ENCODE peak calls at places on chromosomes 11 and 22, in ten cellular contexts. One of them, this sample, is unnamed.

GRCh38 chr11:125871391-125872137 is 15.9 kb upstream of the HYLS1 start:
- DNase-seq in memory B cell: no peak
- DNase-seq in PC-3: peak; percentile 48
- DNase-seq in AG20443: peak; percentile 56
- DNase-seq in CD4-positive, CD25-positive, alpha-beta regulatory T cell: peak; percentile 50
- DNase-seq in NCI-H460: peak; percentile 30
- DNase-seq in NCI-H526: peak; percentile 97
- DNase-seq in iPS-NIHi11: peak; percentile 67
- DNase-seq in fibroblast of villous mesenchyme: peak; percentile 36
- DNase-seq in mucosa of descending colon: no peak
- DNase-seq in this sample: no peak

GRCh38 chr11:69099193-69099592 is 50.5 kb downstream of the TPCN2 start:
- DNase-seq in memory B cell: no peak
- DNase-seq in NCI-H460: no peak
- DNase-seq in mucosa of descending colon: peak; percentile 59
- DNase-seq in PC-3: peak; percentile 41
- DNase-seq in CD4-positive, CD25-positive, alpha-beta regulatory T cell: no peak
- DNase-seq in AG20443: no peak
- DNase-seq in NCI-H526: no peak
- DNase-seq in iPS-NIHi11: no peak
- DNase-seq in fibroblast of villous mesenchyme: no peak
- DNase-seq in this sample: no peak

GRCh38 chr11:109914038-109914437 is 179.2 kb upstream of the ZC3H12C start:
- DNase-seq in CD4-positive, CD25-positive, alpha-beta regulatory T cell: no peak
- DNase-seq in mucosa of descending colon: no peak
- DNase-seq in NCI-H460: no peak
- DNase-seq in iPS-NIHi11: peak; percentile 29
- DNase-seq in fibroblast of villous mesenchyme: no peak
- DNase-seq in NCI-H526: peak; percentile 55
- DNase-seq in memory B cell: no peak
- DNase-seq in AG20443: no peak
- DNase-seq in PC-3: peak; percentile 84
- DNase-seq in this sample: no peak

GRCh38 chr11:130555251-130555841 is 106.9 kb downstream of the ADAMTS15 start:
- DNase-seq in AG20443: peak; percentile 72
- DNase-seq in NCI-H526: no peak
- DNase-seq in fibroblast of villous mesenchyme: peak; percentile 27
- DNase-seq in memory B cell: no peak
- DNase-seq in PC-3: no peak
- DNase-seq in iPS-NIHi11: no peak
- DNase-seq in mucosa of descending colon: no peak
- DNase-seq in NCI-H460: no peak
- DNase-seq in CD4-positive, CD25-positive, alpha-beta regulatory T cell: no peak
- DNase-seq in this sample: no peak

GRCh38 chr11:21810650-21811049 is 382.2 kb upstream of the ANO5 start:
- DNase-seq in mucosa of descending colon: no peak
- DNase-seq in AG20443: no peak
- DNase-seq in fibroblast of villous mesenchyme: no peak
- DNase-seq in memory B cell: no peak
- DNase-seq in PC-3: peak; percentile 29
- DNase-seq in NCI-H460: no peak
- DNase-seq in iPS-NIHi11: no peak
- DNase-seq in CD4-positive, CD25-positive, alpha-beta regulatory T cell: no peak
- DNase-seq in NCI-H526: no peak
- DNase-seq in this sample: no peak

GRCh38 chr11:68321293-68322030 is 9.1 kb downstream of the LRP5 start:
- DNase-seq in AG20443: no peak
- DNase-seq in CD4-positive, CD25-positive, alpha-beta regulatory T cell: no peak
- DNase-seq in fibroblast of villous mesenchyme: no peak
- DNase-seq in NCI-H526: peak; percentile 45
- DNase-seq in NCI-H460: no peak
- DNase-seq in PC-3: no peak
- DNase-seq in memory B cell: no peak
- DNase-seq in mucosa of descending colon: no peak
- DNase-seq in iPS-NIHi11: no peak
- DNase-seq in this sample: no peak

GRCh38 chr22:37896181-37896592 is 9.9 kb upstream of the MICALL1 start:
- DNase-seq in memory B cell: no peak
- DNase-seq in fibroblast of villous mesenchyme: peak; percentile 73
- DNase-seq in PC-3: peak; percentile 88
- DNase-seq in NCI-H526: no peak
- DNase-seq in iPS-NIHi11: peak; percentile 7
- DNase-seq in CD4-positive, CD25-positive, alpha-beta regulatory T cell: peak; percentile 88
- DNase-seq in AG20443: no peak
- DNase-seq in mucosa of descending colon: no peak
- DNase-seq in NCI-H460: no peak
- DNase-seq in this sample: no peak

GRCh38 chr11:96021901-96022650 is 98.2 kb upstream of the MTMR2 start:
- DNase-seq in memory B cell: no peak
- DNase-seq in NCI-H460: no peak
- DNase-seq in fibroblast of villous mesenchyme: no peak
- DNase-seq in PC-3: no peak
- DNase-seq in iPS-NIHi11: no peak
- DNase-seq in CD4-positive, CD25-positive, alpha-beta regulatory T cell: no peak
- DNase-seq in mucosa of descending colon: no peak
- DNase-seq in NCI-H526: no peak
- DNase-seq in AG20443: no peak
- DNase-seq in this sample: no peak

GRCh38 chr22:46047841-46048595 is 71.1 kb upstream of the WNT7B start:
- DNase-seq in CD4-positive, CD25-positive, alpha-beta regulatory T cell: no peak
- DNase-seq in AG20443: peak; percentile 70
- DNase-seq in memory B cell: no peak
- DNase-seq in NCI-H460: no peak
- DNase-seq in iPS-NIHi11: no peak
- DNase-seq in fibroblast of villous mesenchyme: no peak
- DNase-seq in NCI-H526: no peak
- DNase-seq in mucosa of descending colon: peak; percentile 27
- DNase-seq in PC-3: no peak
- DNase-seq in this sample: peak; percentile 72

GRCh38 chr22:24432059-24432853 is 4.9 kb downstream of the ADORA2A start:
- DNase-seq in iPS-NIHi11: no peak
- DNase-seq in PC-3: no peak
- DNase-seq in AG20443: peak; percentile 63
- DNase-seq in NCI-H526: no peak
- DNase-seq in memory B cell: no peak
- DNase-seq in mucosa of descending colon: peak; percentile 75
- DNase-seq in NCI-H460: no peak
- DNase-seq in CD4-positive, CD25-positive, alpha-beta regulatory T cell: no peak
- DNase-seq in fibroblast of villous mesenchyme: peak; percentile 38
- DNase-seq in this sample: peak; percentile 87

GRCh38 chr11:85182437-85183109 is 444.6 kb downstream of the DLG2 start:
- DNase-seq in AG20443: peak; percentile 13
- DNase-seq in NCI-H460: peak; percentile 1
- DNase-seq in NCI-H526: peak; percentile 44
- DNase-seq in PC-3: peak; percentile 75
- DNase-seq in memory B cell: no peak
- DNase-seq in mucosa of descending colon: no peak
- DNase-seq in fibroblast of villous mesenchyme: no peak
- DNase-seq in iPS-NIHi11: peak; percentile 53
- DNase-seq in CD4-positive, CD25-positive, alpha-beta regulatory T cell: no peak
- DNase-seq in this sample: no peak

GRCh38 chr11:65487467-65488272 is 11.2 kb upstream of the MALAT1 start:
- DNase-seq in PC-3: peak; percentile 94
- DNase-seq in NCI-H526: peak; percentile 99
- DNase-seq in AG20443: peak; percentile 93
- DNase-seq in iPS-NIHi11: peak; percentile 94
- DNase-seq in NCI-H460: peak; percentile 96
- DNase-seq in memory B cell: no peak
- DNase-seq in mucosa of descending colon: peak; percentile 88
- DNase-seq in CD4-positive, CD25-positive, alpha-beta regulatory T cell: no peak
- DNase-seq in fibroblast of villous mesenchyme: peak; percentile 100
- DNase-seq in this sample: peak; percentile 100

GRCh38 chr11:57761301-57762234 is at the start of gene CTNND1:
- DNase-seq in PC-3: peak; percentile 98
- DNase-seq in iPS-NIHi11: peak; percentile 98
- DNase-seq in AG20443: peak; percentile 96
- DNase-seq in memory B cell: no peak
- DNase-seq in fibroblast of villous mesenchyme: peak; percentile 98
- DNase-seq in NCI-H460: peak; percentile 92
- DNase-seq in CD4-positive, CD25-positive, alpha-beta regulatory T cell: no peak
- DNase-seq in mucosa of descending colon: peak; percentile 84
- DNase-seq in NCI-H526: peak; percentile 97
- DNase-seq in this sample: peak; percentile 97

GRCh38 chr11:64865286-64866172 is 12.9 kb downstream of the EHD1 start:
- DNase-seq in mucosa of descending colon: no peak
- DNase-seq in fibroblast of villous mesenchyme: peak; percentile 93
- DNase-seq in AG20443: no peak
- DNase-seq in PC-3: peak; percentile 46
- DNase-seq in iPS-NIHi11: no peak
- DNase-seq in CD4-positive, CD25-positive, alpha-beta regulatory T cell: no peak
- DNase-seq in NCI-H526: peak; percentile 46
- DNase-seq in memory B cell: no peak
- DNase-seq in NCI-H460: no peak
- DNase-seq in this sample: no peak

GRCh38 chr11:44566952-44567875 is 1.8 kb downstream of the CD82 start:
- DNase-seq in PC-3: no peak
- DNase-seq in fibroblast of villous mesenchyme: no peak
- DNase-seq in CD4-positive, CD25-positive, alpha-beta regulatory T cell: peak; percentile 69
- DNase-seq in mucosa of descending colon: no peak
- DNase-seq in iPS-NIHi11: no peak
- DNase-seq in NCI-H526: no peak
- DNase-seq in AG20443: no peak
- DNase-seq in memory B cell: no peak
- DNase-seq in NCI-H460: no peak
- DNase-seq in this sample: peak; percentile 51

GRCh38 chr11:57566035-57566504 is 1.4 kb downstream of the UBE2L6 start:
- DNase-seq in NCI-H460: no peak
- DNase-seq in memory B cell: peak; percentile 16
- DNase-seq in CD4-positive, CD25-positive, alpha-beta regulatory T cell: peak; percentile 79
- DNase-seq in fibroblast of villous mesenchyme: peak; percentile 84
- DNase-seq in AG20443: peak; percentile 56
- DNase-seq in mucosa of descending colon: peak; percentile 30
- DNase-seq in iPS-NIHi11: no peak
- DNase-seq in NCI-H526: no peak
- DNase-seq in PC-3: peak; percentile 41
- DNase-seq in this sample: no peak

GRCh38 chr22:45731798-45732495 is 60.3 kb downstream of the ATXN10 start:
- DNase-seq in iPS-NIHi11: peak; percentile 26
- DNase-seq in AG20443: no peak
- DNase-seq in fibroblast of villous mesenchyme: peak; percentile 55
- DNase-seq in NCI-H460: no peak
- DNase-seq in mucosa of descending colon: no peak
- DNase-seq in memory B cell: no peak
- DNase-seq in PC-3: peak; percentile 15
- DNase-seq in NCI-H526: no peak
- DNase-seq in CD4-positive, CD25-positive, alpha-beta regulatory T cell: no peak
- DNase-seq in this sample: no peak

GRCh38 chr11:41309111-41309522 is 150.3 kb downstream of the LRRC4C start:
- DNase-seq in mucosa of descending colon: no peak
- DNase-seq in iPS-NIHi11: no peak
- DNase-seq in NCI-H526: no peak
- DNase-seq in AG20443: no peak
- DNase-seq in memory B cell: no peak
- DNase-seq in PC-3: no peak
- DNase-seq in fibroblast of villous mesenchyme: no peak
- DNase-seq in CD4-positive, CD25-positive, alpha-beta regulatory T cell: no peak
- DNase-seq in NCI-H460: no peak
- DNase-seq in this sample: no peak

GRCh38 chr11:71371674-71372069 is 76.5 kb downstream of the DHCR7 start:
- DNase-seq in PC-3: no peak
- DNase-seq in NCI-H526: no peak
- DNase-seq in NCI-H460: no peak
- DNase-seq in iPS-NIHi11: no peak
- DNase-seq in CD4-positive, CD25-positive, alpha-beta regulatory T cell: no peak
- DNase-seq in memory B cell: no peak
- DNase-seq in mucosa of descending colon: no peak
- DNase-seq in fibroblast of villous mesenchyme: no peak
- DNase-seq in AG20443: no peak
- DNase-seq in this sample: no peak

GRCh38 chr11:61742391-61742790 is 10.0 kb upstream of the MYRF start:
- DNase-seq in AG20443: no peak
- DNase-seq in fibroblast of villous mesenchyme: no peak
- DNase-seq in mucosa of descending colon: peak; percentile 50
- DNase-seq in PC-3: peak; percentile 43
- DNase-seq in memory B cell: no peak
- DNase-seq in CD4-positive, CD25-positive, alpha-beta regulatory T cell: no peak
- DNase-seq in iPS-NIHi11: no peak
- DNase-seq in NCI-H460: no peak
- DNase-seq in NCI-H526: no peak
- DNase-seq in this sample: no peak

GRCh38 chr11:119094816-119095065 is 6.9 kb downstream of the DPAGT1 start:
- DNase-seq in memory B cell: no peak
- DNase-seq in mucosa of descending colon: peak; percentile 92
- DNase-seq in AG20443: peak; percentile 78
- DNase-seq in PC-3: peak; percentile 72
- DNase-seq in CD4-positive, CD25-positive, alpha-beta regulatory T cell: no peak
- DNase-seq in iPS-NIHi11: peak; percentile 70
- DNase-seq in fibroblast of villous mesenchyme: peak; percentile 87
- DNase-seq in NCI-H460: peak; percentile 68
- DNase-seq in NCI-H526: peak; percentile 94
- DNase-seq in this sample: peak; percentile 94

GRCh38 chr22:23752090-23752691 is 1.3 kb upstream of the ZNF70 start:
- DNase-seq in NCI-H526: no peak
- DNase-seq in CD4-positive, CD25-positive, alpha-beta regulatory T cell: no peak
- DNase-seq in AG20443: no peak
- DNase-seq in NCI-H460: no peak
- DNase-seq in mucosa of descending colon: no peak
- DNase-seq in memory B cell: peak; percentile 85
- DNase-seq in fibroblast of villous mesenchyme: no peak
- DNase-seq in PC-3: no peak
- DNase-seq in iPS-NIHi11: no peak
- DNase-seq in this sample: no peak

GRCh38 chr11:86469491-86470388 is 95.1 kb downstream of the CCDC81 start:
- DNase-seq in CD4-positive, CD25-positive, alpha-beta regulatory T cell: no peak
- DNase-seq in mucosa of descending colon: no peak
- DNase-seq in AG20443: peak; percentile 38
- DNase-seq in iPS-NIHi11: no peak
- DNase-seq in PC-3: peak; percentile 14
- DNase-seq in fibroblast of villous mesenchyme: no peak
- DNase-seq in memory B cell: no peak
- DNase-seq in NCI-H460: no peak
- DNase-seq in NCI-H526: no peak
- DNase-seq in this sample: no peak

GRCh38 chr22:38413085-38414008 is 41.7 kb downstream of the KCNJ4 start:
- DNase-seq in mucosa of descending colon: peak; percentile 58
- DNase-seq in NCI-H460: no peak
- DNase-seq in memory B cell: no peak
- DNase-seq in NCI-H526: peak; percentile 51
- DNase-seq in iPS-NIHi11: peak; percentile 1
- DNase-seq in AG20443: peak; percentile 53
- DNase-seq in fibroblast of villous mesenchyme: no peak
- DNase-seq in PC-3: no peak
- DNase-seq in CD4-positive, CD25-positive, alpha-beta regulatory T cell: no peak
- DNase-seq in this sample: peak; percentile 60

GRCh38 chr11:75563978-75564552 is 2.0 kb downstream of the SERPINH1 start:
- DNase-seq in fibroblast of villous mesenchyme: peak; percentile 92
- DNase-seq in NCI-H526: no peak
- DNase-seq in CD4-positive, CD25-positive, alpha-beta regulatory T cell: no peak
- DNase-seq in memory B cell: no peak
- DNase-seq in iPS-NIHi11: peak; percentile 70
- DNase-seq in PC-3: no peak
- DNase-seq in AG20443: peak; percentile 81
- DNase-seq in mucosa of descending colon: no peak
- DNase-seq in NCI-H460: no peak
- DNase-seq in this sample: peak; percentile 90

GRCh38 chr11:60183595-60184201 is 815 bp upstream of the MS4A6A start:
- DNase-seq in AG20443: no peak
- DNase-seq in mucosa of descending colon: no peak
- DNase-seq in NCI-H460: no peak
- DNase-seq in fibroblast of villous mesenchyme: no peak
- DNase-seq in iPS-NIHi11: no peak
- DNase-seq in PC-3: no peak
- DNase-seq in CD4-positive, CD25-positive, alpha-beta regulatory T cell: no peak
- DNase-seq in memory B cell: no peak
- DNase-seq in NCI-H526: no peak
- DNase-seq in this sample: no peak

GRCh38 chr11:82012276-82012675 is 721.4 kb downstream of the FAM181B start:
- DNase-seq in mucosa of descending colon: no peak
- DNase-seq in fibroblast of villous mesenchyme: no peak
- DNase-seq in PC-3: no peak
- DNase-seq in memory B cell: no peak
- DNase-seq in AG20443: no peak
- DNase-seq in CD4-positive, CD25-positive, alpha-beta regulatory T cell: no peak
- DNase-seq in NCI-H526: no peak
- DNase-seq in NCI-H460: no peak
- DNase-seq in iPS-NIHi11: no peak
- DNase-seq in this sample: no peak

GRCh38 chr11:91257593-91258170 is 966.9 kb upstream of the FAT3 start:
- DNase-seq in memory B cell: no peak
- DNase-seq in AG20443: no peak
- DNase-seq in iPS-NIHi11: no peak
- DNase-seq in fibroblast of villous mesenchyme: no peak
- DNase-seq in NCI-H526: no peak
- DNase-seq in mucosa of descending colon: no peak
- DNase-seq in PC-3: no peak
- DNase-seq in CD4-positive, CD25-positive, alpha-beta regulatory T cell: no peak
- DNase-seq in NCI-H460: no peak
- DNase-seq in this sample: no peak

This sample was measured in sigmoid colon.